ENCODE peak calls at places on chromosomes 13 and 19, in four cellular contexts. A, O, X and U are unnamed samples.

GRCh38 chr19:50836543-50837195 is 3.3 kb upstream of the KLK15 start:
- DNase-seq in X (no peak), O (no peak), A (no peak), U (no peak)

GRCh38 chr13:103297083-103297482 is 230.9 kb upstream of the SLC10A2 start:
- DNase-seq in A (no peak), O (no peak), X (no peak), U (no peak)

GRCh38 chr13:97710797-97711196 is 242.7 kb upstream of the IPO5 start:
- DNase-seq in A (no peak), O (no peak), X (no peak), U (peak)

GRCh38 chr13:84187626-84188025 is 305.4 kb upstream of the SLITRK1 start:
- DNase-seq in A (no peak), X (no peak), O (no peak), U (peak)

GRCh38 chr13:106143930-106144709 is 391.3 kb downstream of the EFNB2 start:
- DNase-seq in A (no peak), O (no peak), X (no peak), U (peak)

GRCh38 chr19:8641908-8642547 is 11.6 kb downstream of the NFILZ start:
- DNase-seq in X (no peak), A (peak), O (peak), U (peak)

GRCh38 chr13:30739646-30740642 is 4.6 kb downstream of the ALOX5AP start:
- DNase-seq in X (peak), A (peak), O (no peak), U (peak)

GRCh38 chr19:51101171-51101865 is 6.9 kb downstream of the CTU1 start:
- DNase-seq in A (no peak), X (no peak), O (no peak), U (no peak)

GRCh38 chr19:52170863-52171320 is 529 bp downstream of the ZNF836 start:
- DNase-seq in O (peak), A (no peak), X (no peak), U (no peak)

GRCh38 chr13:23020246-23020843 is 160.4 kb upstream of the SGCG start:
- DNase-seq in A (peak), X (peak), O (peak), U (peak)

GRCh38 chr13:64746845-64747244 is 2483.3 kb downstream of the PCDH9 start:
- DNase-seq in O (no peak), X (no peak), A (no peak), U (no peak)

GRCh38 chr19:35913589-35913988 is 5.5 kb upstream of the TYROBP start:
- DNase-seq in A (peak), O (no peak), X (no peak), U (peak)

GRCh38 chr13:28448959-28449358 is 46.0 kb downstream of the FLT1 start:
- DNase-seq in A (no peak), X (no peak), O (no peak), U (no peak)

GRCh38 chr19:1183543-1184172 is 9.6 kb upstream of the SBNO2 start:
- DNase-seq in X (no peak), A (peak), O (no peak), U (peak)

GRCh38 chr19:1999856-2000515 is 15.5 kb downstream of the BTBD2 start:
- DNase-seq in A (no peak), O (no peak), X (no peak), U (no peak)

GRCh38 chr13:59677966-59678814 is 485.5 kb downstream of the DIAPH3 start:
- DNase-seq in O (peak), A (peak), X (no peak), U (peak)

GRCh38 chr13:27794921-27795717 is 2.8 kb downstream of the GSX1 start:
- DNase-seq in O (no peak), X (no peak), A (no peak), U (no peak)

GRCh38 chr13:99442273-99442895 is 58.9 kb upstream of the TM9SF2 start:
- DNase-seq in O (peak), X (peak), A (peak), U (peak)

GRCh38 chr19:35476149-35476548 is 14.1 kb downstream of the KRTDAP start:
- DNase-seq in O (no peak), A (no peak), X (no peak), U (no peak)

GRCh38 chr13:99657848-99658265 is 156.6 kb downstream of the TM9SF2 start:
- DNase-seq in A (peak), O (peak), X (no peak), U (no peak)

GRCh38 chr19:49506575-49507105 is 5.8 kb upstream of the FCGRT start:
- DNase-seq in O (peak), X (peak), A (no peak), U (peak)

GRCh38 chr19:4376991-4377781 is 23.2 kb downstream of the SH3GL1 start:
- DNase-seq in X (no peak), O (no peak), A (peak), U (peak)

GRCh38 chr13:101090287-101090686 is 326.0 kb downstream of the NALCN start:
- DNase-seq in A (no peak), O (no peak), X (no peak), U (no peak)

GRCh38 chr19:17292301-17293074 is 10.7 kb downstream of the ABHD8 start:
- DNase-seq in X (peak), O (peak), A (peak), U (peak)

GRCh38 chr19:31127132-31127967 is 221.9 kb downstream of the TSHZ3 start:
- DNase-seq in A (peak), O (no peak), X (no peak), U (peak)

GRCh38 chr19:29375429-29376093 is 150.2 kb upstream of the VSTM2B start:
- DNase-seq in O (no peak), A (no peak), X (no peak), U (no peak)

GRCh38 chr13:66967825-66968597 is 262.1 kb downstream of the PCDH9 start:
- DNase-seq in A (no peak), X (no peak), O (no peak), U (no peak)

GRCh38 chr13:47955836-47956235 is 45.2 kb downstream of the SUCLA2 start:
- DNase-seq in A (no peak), X (no peak), O (no peak), U (no peak)

GRCh38 chr13:94700536-94700935 is 11.8 kb downstream of the SOX21 start:
- DNase-seq in X (no peak), O (no peak), A (no peak), U (no peak)

GRCh38 chr19:7852851-7853759 is 21.1 kb downstream of the PRR36 start:
- DNase-seq in O (peak), A (peak), X (peak), U (peak)

GRCh38 chr13:95862401-95862800 is 185.5 kb downstream of the DNAJC3 start:
- DNase-seq in A (no peak), O (no peak), X (no peak), U (no peak)

GRCh38 chr19:18321729-18322091 is 1.2 kb downstream of the LSM4 start:
- DNase-seq in A (no peak), X (no peak), O (no peak), U (no peak)

GRCh38 chr19:18322759-18323460 is at the start of gene LSM4:
- DNase-seq in O (peak), X (peak), A (peak), U (peak)

GRCh38 chr19:18320865-18321728 is 1.8 kb downstream of the LSM4 start:
- DNase-seq in O (peak), A (no peak), X (no peak), U (no peak)

GRCh38 chr19:18319591-18320135 is 3.2 kb downstream of the LSM4 start:
- DNase-seq in A (no peak), X (no peak), O (no peak), U (no peak)

DNA sequence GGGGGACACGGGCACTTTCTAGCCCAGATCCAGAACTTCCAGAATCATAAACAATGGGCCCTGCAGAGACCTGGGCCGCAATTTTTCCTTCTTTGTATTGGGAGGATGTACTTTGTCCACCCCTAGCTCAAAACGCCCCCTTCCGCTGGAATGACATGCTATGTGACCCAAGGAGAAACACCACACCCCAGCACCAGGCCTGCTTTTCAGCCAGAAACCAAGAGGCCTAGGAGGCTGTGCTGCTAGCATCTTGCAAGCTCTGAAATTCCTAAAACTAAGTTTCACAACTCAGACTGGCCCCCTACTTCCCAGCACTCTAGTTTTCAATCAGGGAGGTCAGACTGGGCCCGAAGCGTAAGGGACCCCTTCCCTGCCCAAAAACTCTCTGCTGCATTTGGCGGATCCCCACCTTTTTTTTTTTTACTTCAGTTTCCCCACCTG is 538 bp downstream of the LSM4 start:
- DNase-seq in X (peak), O (peak), A (peak), U (peak)
- TF ChIP-seq CTCF in X (no peak), O (no peak), A (peak), U (peak)

GRCh38 chr13:81636120-81636519 is 1295.2 kb upstream of the SPRY2 start:
- DNase-seq in X (no peak), A (no peak), O (no peak), U (no peak)

DNA sequence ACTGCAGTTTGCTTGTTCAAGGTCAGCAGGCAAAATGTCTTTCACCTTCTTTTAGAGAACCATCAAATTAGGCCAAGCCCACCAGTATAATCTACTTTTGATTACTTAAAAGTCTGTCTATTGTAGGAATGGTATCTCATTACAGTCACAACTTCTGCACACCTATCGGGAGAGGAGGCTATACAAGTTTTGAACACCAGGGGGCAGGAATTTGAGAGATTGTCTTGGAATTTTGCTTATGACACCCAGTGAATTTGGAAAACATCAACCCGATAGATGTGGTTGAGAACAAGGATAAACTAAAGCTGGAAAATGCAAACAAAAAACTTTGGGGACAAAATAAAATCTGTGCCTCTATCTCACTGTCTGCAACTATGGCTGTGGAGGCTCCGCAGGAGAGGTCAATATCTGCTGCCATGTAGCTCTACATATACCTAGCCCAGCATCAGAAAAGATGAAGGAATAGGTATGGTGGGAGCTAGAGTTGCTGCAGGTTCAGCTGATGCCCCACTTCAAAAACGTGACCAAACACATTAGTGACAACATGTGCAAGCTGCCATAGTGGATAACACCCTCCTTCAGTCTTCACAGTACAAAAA is 1299.2 kb upstream of the SPRY2 start:
- DNase-seq in A (no peak), X (no peak), O (peak), U (peak)
- TF ChIP-seq CTCF in A (no peak), X (no peak), O (peak), U (peak)

GRCh38 chr19:46661020-46661731 is at the start of gene DACT3:
- DNase-seq in A (peak), X (peak), O (peak), U (peak)
- TF ChIP-seq CTCF in A (no peak), X (no peak), O (no peak), U (no peak)

GRCh38 chr19:57583521-57584416 is at the start of gene ZIK1:
- DNase-seq in O (peak), X (peak), A (peak), U (peak)
- TF ChIP-seq CTCF in O (no peak), X (no peak), A (no peak), U (peak)

GRCh38 chr19:3369337-3370213 is 3.2 kb downstream of the NFIC start:
- DNase-seq in A (peak), X (no peak), O (no peak), U (peak)
- TF ChIP-seq CTCF in A (no peak), X (no peak), O (no peak), U (no peak)

GRCh38 chr19:56423276-56423984 is 19.3 kb downstream of the ZNF583 start:
- DNase-seq in A (peak), X (no peak), O (no peak), U (no peak)
- TF ChIP-seq CTCF in A (no peak), X (no peak), O (no peak), U (no peak)

GRCh38 chr13:24308488-24309020 is 826 bp upstream of the C1QTNF9 start:
- DNase-seq in X (no peak), A (no peak), O (no peak), U (no peak)

GRCh38 chr13:24308068-24308445 is 1.3 kb upstream of the C1QTNF9 start:
- DNase-seq in O (no peak), A (no peak), X (no peak), U (no peak)

DNA sequence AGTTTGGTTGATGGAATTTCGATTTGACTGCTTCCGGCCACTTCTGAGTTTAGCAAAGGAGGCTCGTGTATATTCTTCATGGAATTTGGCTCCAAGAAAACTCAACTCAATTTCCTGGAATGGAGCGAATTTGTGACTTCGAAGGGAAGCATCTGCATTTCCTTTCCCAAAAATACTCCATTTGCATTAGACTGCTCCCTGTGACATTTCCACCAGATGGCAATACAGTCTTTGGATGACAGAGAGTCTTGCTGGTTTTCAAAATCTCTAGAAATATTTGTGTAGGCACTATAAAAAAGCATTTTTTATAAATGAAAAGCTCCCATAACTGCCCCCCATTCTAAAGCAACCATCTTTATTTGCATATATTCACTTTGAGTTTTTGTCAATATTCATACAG is 4.1 kb downstream of the C1QTNF9 start:
- DNase-seq in A (no peak), O (no peak), X (no peak), U (no peak)
- TF ChIP-seq CTCF in A (peak), O (no peak), X (no peak), U (peak)

GRCh38 chr13:42478531-42479156 is 95.3 kb upstream of the TNFSF11 start:
- DNase-seq in X (no peak), O (peak), A (no peak), U (peak)
- TF ChIP-seq CTCF in X (no peak), O (no peak), A (peak), U (peak)

DNA sequence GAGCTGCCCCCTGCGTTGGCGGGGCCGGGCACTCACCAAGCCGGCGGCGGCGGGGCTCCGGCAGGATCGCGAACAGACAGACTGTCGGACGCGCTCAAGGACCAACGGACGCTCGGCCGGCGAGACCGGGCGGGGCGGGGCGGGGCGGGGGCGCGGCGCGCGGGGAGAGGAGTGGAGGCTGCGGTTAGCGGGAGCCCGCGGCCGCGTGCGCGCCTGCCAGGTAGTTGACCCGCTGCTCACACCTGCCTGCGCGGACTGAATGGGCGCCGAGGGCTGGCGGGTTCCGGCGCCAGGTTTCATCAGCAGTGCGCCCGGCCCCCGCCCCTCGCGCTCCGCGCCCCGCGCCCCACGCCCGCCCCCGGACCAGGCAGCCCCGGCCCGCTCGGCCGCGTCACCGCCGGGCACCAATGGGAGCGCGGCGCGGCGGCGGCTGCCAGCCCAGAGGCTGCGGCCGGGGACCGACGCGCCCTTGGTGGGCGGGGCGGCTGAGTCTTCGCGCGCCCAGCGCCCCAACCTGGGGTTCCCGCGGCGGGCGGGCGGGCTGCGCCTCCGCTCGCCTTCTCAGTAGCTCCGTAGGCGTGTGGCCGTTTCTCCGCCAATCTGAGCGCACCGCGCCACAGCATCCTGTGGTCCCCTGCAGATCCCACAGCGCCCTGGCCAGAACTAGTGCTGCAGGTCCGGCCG is at the start of gene SLC7A1:
- DNase-seq in X (peak), O (peak), A (peak), U (peak)
- TF ChIP-seq CTCF in X (no peak), O (no peak), A (no peak), U (no peak)

DNA sequence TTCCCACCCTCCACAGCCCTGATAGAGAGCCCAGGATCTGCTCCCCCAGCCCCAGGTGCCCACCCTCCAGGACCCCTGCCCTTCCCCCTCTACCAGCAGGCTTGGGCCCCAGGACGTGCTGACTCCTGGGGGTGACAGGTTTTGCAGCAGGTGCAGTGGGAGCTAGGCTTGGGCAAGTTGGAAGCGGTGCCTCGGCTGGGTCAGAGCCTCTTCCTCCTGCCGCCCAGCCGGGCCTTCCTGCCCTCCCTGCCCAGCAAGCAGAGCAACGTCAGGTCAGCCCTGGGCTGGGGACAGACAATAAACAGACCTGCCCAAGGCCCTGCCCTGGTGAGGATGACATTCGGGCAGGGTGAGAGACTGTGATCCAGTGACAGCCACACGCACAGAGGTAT is 9.2 kb upstream of the NCCRP1 start:
- DNase-seq in X (no peak), A (no peak), O (no peak), U (no peak)
- TF ChIP-seq CTCF in X (no peak), A (no peak), O (peak), U (no peak)